ENCODE peak calls at places on chromosome 22, in ten cellular contexts. A is breast epithelium; K is testis; Z is IMR-90; Q is body of pancreas; C is hepatocyte; V is heart left ventricle; P is adipocyte; G is mesenchymal stem cell; I is CD8-positive, alpha-beta memory T cell. R is an unnamed sample.

GRCh38 chr22:41052661-41053490 is 39.5 kb upstream of the EP300 start:
- DNase-seq in K (no peak), G (peak; percentile 92), Z (peak; percentile 84), P (peak; percentile 85), A (no peak), I (no peak), V (no peak), Q (no peak), C (peak; percentile 57), R (peak; percentile 45)

GRCh38 chr22:29143848-29144785 is 61.6 kb upstream of the EMID1 start:
- DNase-seq in G (no peak), Z (no peak), Q (no peak), P (no peak), V (no peak), I (no peak), A (no peak), C (no peak), K (peak; percentile 13), R (peak; percentile 91)

GRCh38 chr22:19815093-19815822 is 39.4 kb downstream of the GNB1L start:
- DNase-seq in V (no peak), Z (no peak), G (no peak), C (no peak), P (no peak), K (no peak), Q (no peak), A (peak; percentile 12), I (no peak), R (no peak)

GRCh38 chr22:33883961-33884808 is 36.1 kb downstream of the LARGE1 start:
- DNase-seq in A (no peak), Q (no peak), V (peak; percentile 44), C (no peak), G (no peak), K (no peak), I (no peak), Z (no peak), P (no peak), R (peak; percentile 71)

GRCh38 chr22:50676661-50677492 is 4.3 kb downstream of the SHANK3 start:
- DNase-seq in G (no peak), P (no peak), A (no peak), Q (no peak), I (no peak), Z (no peak), V (no peak), C (no peak), K (peak; percentile 4), R (no peak)

GRCh38 chr22:28394711-28395110 is 284.9 kb downstream of the TTC28 start:
- DNase-seq in C (no peak), K (no peak), Z (peak; percentile 20), Q (no peak), G (no peak), A (no peak), P (no peak), I (no peak), V (no peak), R (no peak)

GRCh38 chr22:21450320-21450831 is 16.8 kb upstream of the TMEM191C start:
- DNase-seq in K (peak; percentile 11), A (no peak), G (no peak), I (no peak), Z (no peak), P (no peak), V (no peak), Q (no peak), C (no peak), R (peak; percentile 1)

GRCh38 chr22:27642104-27642800 is 159.3 kb downstream of the MN1 start:
- DNase-seq in K (peak; percentile 43), A (no peak), Z (no peak), G (no peak), Q (no peak), I (no peak), P (no peak), C (no peak), V (no peak), R (peak; percentile 94)

GRCh38 chr22:42863349-42863911 is 6.4 kb upstream of the ARFGAP3 start:
- DNase-seq in C (no peak), P (peak; percentile 65), I (no peak), Z (peak; percentile 88), G (peak; percentile 80), Q (no peak), A (no peak), V (no peak), K (no peak), R (peak; percentile 59)

GRCh38 chr22:32745251-32745995 is 56.1 kb upstream of the TIMP3 start:
- DNase-seq in P (peak; percentile 65), C (peak; percentile 77), G (peak; percentile 62), K (peak; percentile 54), Q (no peak), I (no peak), Z (peak; percentile 55), V (peak; percentile 47), A (peak; percentile 67), R (peak; percentile 13)

GRCh38 chr22:29268511-29269229 is 602 bp downstream of the EWSR1 start:
- DNase-seq in G (peak; percentile 72), Q (peak; percentile 66), A (peak; percentile 42), V (peak; percentile 75), C (peak; percentile 78), I (peak; percentile 65), K (peak; percentile 74), Z (peak; percentile 67), P (peak; percentile 85), R (peak; percentile 69)

GRCh38 chr22:46077669-46078099 is 72.6 kb upstream of the PPARA start:
- DNase-seq in I (no peak), P (no peak), K (peak; percentile 51), A (no peak), Z (no peak), V (no peak), C (no peak), G (no peak), Q (peak; percentile 26), R (no peak)
- H3K27me3 ChIP-seq in I (no peaks in the 10 kb centered on the region), P (no peaks in the 10 kb centered on the region), K (no peaks in the 10 kb centered on the region), A (no peaks in the 10 kb centered on the region), Z (no peaks in the 10 kb centered on the region), V (no peaks in the 10 kb centered on the region), C (peaks cover 7% of the 10 kb centered on the region), G (no peaks in the 10 kb centered on the region), Q (no peaks in the 10 kb centered on the region), R (no peaks in the 10 kb centered on the region)

GRCh38 chr22:30600925-30601324 is 6.0 kb upstream of the TCN2 start:
- DNase-seq in C (no peak), P (no peak), V (no peak), K (no peak), Z (no peak), Q (no peak), I (no peak), A (no peak), G (no peak), R (no peak)

GRCh38 chr22:30604723-30605122 is 2.3 kb upstream of the TCN2 start:
- DNase-seq in V (no peak), Q (no peak), A (no peak), Z (no peak), K (no peak), I (no peak), C (no peak), P (no peak), G (no peak), R (no peak)

GRCh38 chr22:30598986-30599385 is 7.3 kb upstream of the PES1 start:
- DNase-seq in A (no peak), V (no peak), C (no peak), P (no peak), Z (peak; percentile 54), I (no peak), Q (no peak), G (peak; percentile 34), K (no peak), R (no peak)

GRCh38 chr22:30602049-30602448 is 4.9 kb upstream of the TCN2 start:
- DNase-seq in I (no peak), P (peak; percentile 18), G (peak; percentile 41), Z (peak; percentile 43), K (no peak), A (no peak), Q (no peak), C (peak; percentile 46), V (no peak), R (peak; percentile 9)

DNA sequence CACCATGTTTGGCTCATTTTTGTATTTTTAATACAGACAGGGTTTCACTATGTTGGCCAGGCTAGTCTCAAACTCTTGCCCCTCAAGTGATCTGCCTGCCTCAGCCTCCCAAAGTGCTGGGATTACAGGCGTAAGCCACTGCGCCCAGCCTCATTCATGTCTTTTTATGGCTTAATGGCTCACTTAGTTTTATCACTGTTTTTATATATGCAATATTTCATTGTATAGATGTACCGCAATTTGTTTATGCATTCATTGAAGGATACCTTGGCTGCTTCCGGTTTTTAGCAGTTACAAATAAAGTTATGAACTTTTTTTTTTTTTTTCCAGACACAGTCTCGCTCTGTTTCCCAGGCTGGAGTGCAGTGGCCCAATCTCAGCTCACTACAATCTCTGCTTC is 5.5 kb upstream of the TCN2 start:
- DNase-seq in C (no peak), G (no peak), K (no peak), V (no peak), Q (no peak), Z (no peak), A (no peak), P (no peak), I (no peak), R (no peak)
- H3K4me1 ChIP-seq in C (peaks cover 7% of the 10 kb centered on the region), G (peaks cover 2% of the 10 kb centered on the region), K (no peaks in the 10 kb centered on the region), V (no peaks in the 10 kb centered on the region), Q (peaks cover 22% of the 10 kb centered on the region), Z (peaks cover 2% of the 10 kb centered on the region), A (no peaks in the 10 kb centered on the region), P (peaks cover 11% of the 10 kb centered on the region), I (peaks cover 9% of the 10 kb centered on the region), R (peaks cover 5% of the 10 kb centered on the region)

DNA sequence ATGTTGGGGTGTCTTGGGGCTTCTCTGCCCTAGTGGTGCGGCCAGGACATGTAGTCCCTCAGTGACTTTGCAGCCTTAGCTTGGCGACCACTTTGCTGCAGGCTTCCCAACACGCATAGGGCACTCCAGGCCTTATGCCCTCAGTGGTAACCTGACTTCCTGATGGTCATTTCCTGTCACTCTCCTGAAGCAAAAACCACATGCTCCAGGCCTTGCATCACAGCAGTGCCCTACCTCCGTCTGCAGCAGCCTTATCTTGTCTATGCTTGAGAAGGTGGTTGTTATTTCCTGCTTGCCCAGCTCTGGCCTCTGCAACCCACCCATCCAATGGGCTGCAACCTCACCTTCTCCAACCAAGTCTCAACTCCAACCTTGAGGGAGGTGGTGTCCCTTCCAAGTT is 33.4 kb upstream of the PISD start:
- DNase-seq in Q (no peak), I (no peak), V (no peak), K (no peak), C (no peak), P (no peak), Z (no peak), G (no peak), A (no peak), R (no peak)
- H3K27me3 ChIP-seq in Q (no peaks in the 10 kb centered on the region), I (no peaks in the 10 kb centered on the region), V (no peaks in the 10 kb centered on the region), K (no peaks in the 10 kb centered on the region), C (no peaks in the 10 kb centered on the region), P (no peaks in the 10 kb centered on the region), Z (no peaks in the 10 kb centered on the region), G (no peaks in the 10 kb centered on the region), A (no peaks in the 10 kb centered on the region), R (no peaks in the 10 kb centered on the region)

DNA sequence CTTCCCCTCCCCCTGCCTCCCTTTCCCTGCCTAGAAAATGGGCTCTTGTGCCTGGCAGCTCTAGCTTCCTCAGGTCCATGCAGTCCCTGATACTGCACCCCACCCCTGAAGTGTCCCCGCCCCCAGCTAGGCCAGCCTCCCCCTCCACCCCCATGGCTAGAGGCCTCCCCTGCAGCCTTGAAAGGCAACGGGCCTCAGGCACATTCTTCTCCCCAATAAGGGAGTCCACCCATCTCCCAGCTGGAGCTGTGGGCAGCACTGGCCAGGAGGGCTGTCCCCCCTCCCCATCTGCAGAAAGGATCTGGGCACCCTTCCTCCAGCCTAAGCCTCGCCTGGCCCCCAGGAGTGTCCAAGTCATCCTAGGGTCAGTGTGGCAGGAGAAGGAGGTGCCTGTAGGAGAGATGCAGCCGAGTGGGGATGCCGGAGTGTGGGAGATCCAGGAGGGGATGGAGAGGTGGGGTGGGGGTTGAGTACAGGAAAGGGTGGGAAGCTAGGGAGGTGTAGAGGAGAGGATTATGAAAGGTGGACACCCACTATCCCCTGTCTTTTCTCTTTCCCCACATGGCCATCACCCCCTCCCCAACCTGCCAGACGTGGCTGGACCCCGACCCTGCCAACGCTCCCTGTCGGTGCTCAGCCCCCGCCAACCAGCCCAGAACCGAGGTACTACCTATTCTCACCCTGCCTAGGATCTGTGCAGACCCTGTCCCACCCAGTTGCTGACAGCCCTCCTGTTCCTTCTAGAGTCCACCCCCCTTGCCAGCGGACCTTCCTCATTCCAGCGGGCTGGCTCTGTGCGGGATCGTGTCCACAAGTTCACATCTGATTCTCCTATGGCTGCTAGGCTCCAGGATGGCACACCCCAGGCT is 9.3 kb downstream of the SMTN start:
- DNase-seq in Z (no peak), Q (no peak), K (no peak), C (no peak), I (peak; percentile 37), P (no peak), A (no peak), G (no peak), V (no peak), R (no peak)
- H3K4me1 ChIP-seq in Z (peaks cover 3% of the 10 kb centered on the region), Q (peaks cover 26% of the 10 kb centered on the region), K (peaks cover 7% of the 10 kb centered on the region), C (no peaks in the 10 kb centered on the region), I (no peaks in the 10 kb centered on the region), P (peaks cover 10% of the 10 kb centered on the region), A (no peaks in the 10 kb centered on the region), G (peaks cover 29% of the 10 kb centered on the region), V (peaks cover 11% of the 10 kb centered on the region), R (no peaks in the 10 kb centered on the region)